ENCODE peak calls at places on chromosomes 7 and 10, in four cellular contexts. M is GM12878, L is GM23248, Z is stomach. O is an unnamed sample. For H3K27me3 and H3K36me3, the result is how much of the 10 kb centered on the place peaks cover.

GRCh38 chr10:115417585-115418265 is 324.6 kb downstream of the ATRNL1 start:
- DNase-seq in Z (no peak), L (peak), M (peak), O (peak)

GRCh38 chr10:1228463-1228975 is 172.3 kb downstream of the WDR37 start:
- DNase-seq in L (no peak), M (no peak), Z (no peak), O (no peak)

GRCh38 chr7:66507764-66508296 is 120.9 kb upstream of the KCTD7 start:
- DNase-seq in Z (no peak), L (peak), M (no peak), O (no peak)

GRCh38 chr10:76576276-76576962 is 1061.2 kb downstream of the KCNMA1 start:
- DNase-seq in L (peak), M (no peak), Z (no peak), O (no peak)

GRCh38 chr10:96266118-96266770 is 5.1 kb downstream of the BLNK start:
- DNase-seq in Z (no peak), M (no peak), L (no peak), O (no peak)

GRCh38 chr10:29617880-29618340 is 16.9 kb downstream of the SVIL start:
- DNase-seq in L (no peak), M (no peak), Z (no peak), O (no peak)

GRCh38 chr10:119461380-119461779 is 81.1 kb downstream of the RGS10 start:
- DNase-seq in Z (peak), L (no peak), M (no peak), O (no peak)

GRCh38 chr7:35334511-35334910 is 80.6 kb upstream of the TBX20 start:
- DNase-seq in L (no peak), Z (no peak), M (no peak), O (no peak)

GRCh38 chr7:27586825-27587224 is 75.9 kb downstream of the HIBADH start:
- DNase-seq in L (no peak), M (peak), Z (no peak), O (peak)

GRCh38 chr7:19353158-19353557 is 207.9 kb upstream of the FERD3L start:
- DNase-seq in M (no peak), Z (no peak), L (peak), O (no peak)

GRCh38 chr10:112904000-112904399 is 46.0 kb upstream of the TCF7L2 start:
- DNase-seq in Z (no peak), M (no peak), L (peak), O (no peak)

DNA sequence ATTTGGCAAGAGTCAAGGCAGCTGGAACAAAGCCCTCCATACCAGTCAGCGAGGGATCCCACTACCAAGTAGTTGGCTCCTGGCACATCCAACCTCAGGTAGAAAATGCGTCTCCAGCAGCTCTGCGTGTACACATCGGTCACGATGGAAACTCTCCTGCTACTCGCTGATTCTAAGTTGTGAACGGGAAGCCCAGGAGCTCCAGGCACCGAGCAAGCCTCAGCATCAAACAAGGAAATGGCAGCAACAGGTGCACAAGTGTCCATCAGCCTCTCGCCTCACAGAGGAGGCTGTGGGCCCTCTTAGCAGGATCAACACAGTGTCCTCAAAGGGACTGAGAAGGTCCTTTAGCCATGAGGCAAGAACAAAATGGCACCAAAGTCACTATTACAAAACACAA is 127.0 kb downstream of the TCERG1L start:
- DNase-seq in Z (no peak), M (no peak), L (no peak), O (no peak)
- H3K27me3 ChIP-seq in Z (under half), M (under half), L (under half), O (under half)

GRCh38 chr7:77520261-77520660 is 16.8 kb upstream of the PTPN12 start:
- DNase-seq in Z (no peak), L (no peak), M (no peak), O (no peak)
- H3K36me3 ChIP-seq in Z (under half), L (under half), M (under half), O (under half)

GRCh38 chr10:7789390-7789789 is 1.4 kb downstream of the ATP5F1C start:
- DNase-seq in L (peak), M (no peak), Z (no peak), O (no peak)
- H3K4me3 ChIP-seq in L (peak), M (peak), Z (peak), O (peak)

GRCh38 chr10:61447127-61447526 is 6.1 kb downstream of the TMEM26 start:
- DNase-seq in M (no peak), Z (no peak), L (no peak), O (no peak)

GRCh38 chr10:61452655-61453641 is at the start of gene TMEM26:
- DNase-seq in L (peak), Z (no peak), M (no peak), O (peak)

GRCh38 chr10:61452229-61452651 is 941 bp downstream of the TMEM26 start:
- DNase-seq in M (no peak), Z (peak), L (no peak), O (peak)

GRCh38 chr10:61454541-61454940 is 1.4 kb upstream of the TMEM26 start:
- DNase-seq in M (no peak), Z (no peak), L (no peak), O (no peak)

DNA sequence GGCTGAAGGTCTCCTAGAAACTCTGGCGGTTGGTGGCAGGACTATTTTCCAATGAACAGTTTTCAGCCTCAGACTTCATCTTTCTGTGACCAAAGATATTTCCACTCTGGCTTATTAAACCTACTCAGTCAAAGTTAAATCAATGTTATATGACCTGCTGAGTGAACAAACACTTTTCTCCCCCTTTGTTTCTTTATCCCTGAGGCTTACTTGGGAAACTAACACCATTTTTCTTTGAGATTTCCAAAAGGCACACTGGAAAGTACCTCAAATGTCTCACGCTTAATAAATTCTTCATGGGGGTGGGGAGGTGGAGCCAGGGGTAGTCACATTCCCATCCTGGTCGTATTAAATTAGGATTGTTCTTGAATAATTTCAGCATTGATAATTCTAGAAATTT is 1.8 kb downstream of the TMEM26 start:
- DNase-seq in L (no peak), Z (no peak), M (no peak), O (no peak)
- H3K27me3 ChIP-seq in L (under half), Z (under half), M (under half), O (under half)

DNA sequence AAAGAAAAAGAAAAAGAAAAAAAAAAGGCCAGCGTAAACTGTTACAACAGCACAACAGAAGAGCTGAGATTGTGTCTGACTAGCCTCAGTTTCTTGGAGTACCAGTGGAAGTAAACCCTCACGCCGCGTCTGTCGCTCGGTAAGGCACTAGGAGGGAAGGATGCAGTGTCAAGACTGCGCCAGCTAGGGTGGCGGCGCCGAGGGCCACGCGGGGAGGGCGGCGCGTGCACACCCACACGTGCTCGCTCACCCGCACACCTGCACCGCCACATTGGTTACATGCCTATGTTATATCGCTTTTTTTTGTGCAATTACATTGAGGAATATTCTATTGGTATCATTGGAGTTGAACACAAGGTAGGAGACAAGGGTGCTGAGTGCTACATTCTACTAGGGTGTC is 48.2 kb downstream of the CLEC2L start:
- DNase-seq in M (no peak), L (no peak), Z (peak), O (no peak)
- H3K36me3 ChIP-seq in M (under half), L (under half), Z (under half), O (half or more)